ENCODE peak calls at places on chromosomes 11 and 22, in four cellular contexts. Y is neuronal stem cell, O is H9, B is IMR-90. R is an unnamed sample.

GRCh38 chr11:111829185-111829968 is 42.0 kb downstream of the ALG9 start:
- DNase-seq in Y (no peak), O (no peak), B (no peak), R (no peak)

GRCh38 chr11:95301497-95301896 is 70.5 kb upstream of the SESN3 start:
- DNase-seq in Y (no peak), O (no peak), B (no peak), R (no peak)

GRCh38 chr22:33600113-33600512 is 320.2 kb downstream of the LARGE1 start:
- DNase-seq in O (no peak), Y (no peak), B (no peak), R (no peak)

GRCh38 chr22:50326959-50327710 is at the start of gene DENND6B:
- DNase-seq in Y (peak; percentile 86), B (peak; percentile 69), O (peak; percentile 71), R (peak; percentile 69)

GRCh38 chr22:48145738-48146137 is 1383.3 kb downstream of the TBC1D22A start:
- DNase-seq in O (no peak), Y (no peak), B (no peak), R (no peak)

GRCh38 chr11:35011389-35011788 is 95.0 kb downstream of the PDHX start:
- DNase-seq in O (no peak), Y (no peak), B (peak; percentile 83), R (peak; percentile 39)

GRCh38 chr11:108278546-108278945 is 55.7 kb downstream of the ATM start:
- DNase-seq in O (peak; percentile 28), B (peak; percentile 2), Y (no peak), R (no peak)

GRCh38 chr22:45218974-45219373 is 21.7 kb downstream of the KIAA0930 start:
- DNase-seq in O (no peak), Y (no peak), B (peak; percentile 37), R (peak; percentile 62)

GRCh38 chr11:91664521-91664920 is 560.1 kb upstream of the FAT3 start:
- DNase-seq in Y (no peak), O (no peak), B (no peak), R (no peak)

GRCh38 chr11:67282876-67283371 is 6.2 kb upstream of the ANKRD13D start:
- DNase-seq in B (no peak), O (no peak), Y (no peak), R (no peak)

GRCh38 chr11:69320756-69321741 is 27.1 kb downstream of the MYEOV start:
- DNase-seq in B (peak; percentile 52), O (no peak), Y (no peak), R (peak; percentile 57)

GRCh38 chr11:76613901-76614300 is 56.6 kb downstream of the LRRC32 start:
- DNase-seq in Y (no peak), O (peak; percentile 18), B (no peak), R (no peak)

GRCh38 chr11:134063991-134064747 is 4.7 kb upstream of the JAM3 start:
- DNase-seq in O (no peak), B (no peak), Y (no peak), R (no peak)

GRCh38 chr22:22237521-22237920 is 7.1 kb upstream of the VPREB1 start:
- DNase-seq in O (no peak), B (no peak), Y (no peak), R (no peak)

GRCh38 chr22:19800761-19801244 is 40.2 kb downstream of the TBX1 start:
- DNase-seq in B (peak; percentile 25), Y (no peak), O (peak; percentile 69), R (peak; percentile 18)

GRCh38 chr11:44842219-44842618 is 108.5 kb downstream of the TP53I11 start:
- DNase-seq in O (no peak), B (peak; percentile 96), Y (no peak), R (peak; percentile 63)

GRCh38 chr11:61971177-61972111 is 4.0 kb upstream of the FTH1 start:
- DNase-seq in B (peak; percentile 99), O (peak; percentile 99), Y (peak; percentile 62), R (peak; percentile 99)

GRCh38 chr11:61972112-61972795 is 4.8 kb upstream of the FTH1 start:
- DNase-seq in O (no peak), B (no peak), Y (no peak), R (no peak)

GRCh38 chr11:61974766-61975631 is 7.6 kb upstream of the FTH1 start:
- DNase-seq in B (no peak), O (no peak), Y (no peak), R (no peak)

GRCh38 chr11:61973603-61974162 is 6.2 kb upstream of the FTH1 start:
- DNase-seq in B (no peak), Y (no peak), O (no peak), R (peak; percentile 33)

DNA sequence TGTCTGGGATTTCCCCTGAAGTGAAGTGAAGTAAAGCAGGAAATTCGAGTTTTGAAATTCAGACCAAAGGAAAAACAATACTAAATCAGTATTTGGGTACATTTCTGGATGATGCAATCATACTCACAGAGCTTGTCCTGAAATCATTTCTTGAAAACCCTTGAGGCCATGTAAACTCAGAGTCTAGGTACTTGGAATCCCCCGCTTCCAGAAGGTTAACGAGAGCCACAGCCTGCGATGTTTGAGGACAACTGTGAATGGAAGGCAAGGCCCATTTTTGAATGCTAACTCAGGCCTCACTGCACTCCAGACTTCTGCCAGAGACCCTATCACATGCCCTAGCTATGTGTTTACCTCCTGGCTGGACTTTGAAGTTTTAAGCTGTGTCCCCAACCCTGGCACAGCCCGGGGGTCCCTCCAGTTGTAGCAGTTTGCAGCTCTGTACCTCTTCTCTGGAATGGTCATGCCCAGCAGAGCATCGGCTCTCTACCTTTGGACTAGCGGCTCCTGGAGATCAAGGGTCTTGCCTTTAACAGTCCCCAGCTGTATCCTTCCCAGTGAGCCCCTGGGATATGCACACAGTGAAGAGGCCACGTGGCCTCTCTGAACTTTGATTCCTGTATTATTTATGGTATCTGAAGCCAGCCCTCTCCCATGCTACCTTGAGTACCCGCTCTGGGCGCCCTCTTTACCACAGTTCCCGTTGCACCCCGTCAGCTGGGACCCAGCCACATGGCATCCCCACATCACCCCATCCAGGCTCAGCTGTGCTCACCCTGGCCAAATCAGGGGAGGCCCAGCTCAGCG is 5.6 kb upstream of the FTH1 start:
- DNase-seq in Y (no peak), O (no peak), B (peak; percentile 91), R (peak; percentile 97)
- H2BK5ac ChIP-seq in Y (no peak overlapping the region), O (no peak overlapping the region), B (peak overlapping the region; percentile 98), R (peak overlapping the region; percentile 31)

GRCh38 chr11:65944191-65944590 is 1.1 kb upstream of the TSGA10IP start:
- DNase-seq in O (no peak), B (no peak), Y (no peak), R (no peak)

GRCh38 chr11:65946655-65947054 is 1.4 kb downstream of the TSGA10IP start:
- DNase-seq in Y (no peak), B (no peak), O (no peak), R (no peak)

GRCh38 chr11:65944767-65945166 is 513 bp upstream of the TSGA10IP start:
- DNase-seq in O (no peak), Y (no peak), B (no peak), R (no peak)

GRCh38 chr11:65945941-65946558 is 770 bp downstream of the TSGA10IP start:
- DNase-seq in Y (no peak), B (no peak), O (peak; percentile 75), R (no peak)

DNA sequence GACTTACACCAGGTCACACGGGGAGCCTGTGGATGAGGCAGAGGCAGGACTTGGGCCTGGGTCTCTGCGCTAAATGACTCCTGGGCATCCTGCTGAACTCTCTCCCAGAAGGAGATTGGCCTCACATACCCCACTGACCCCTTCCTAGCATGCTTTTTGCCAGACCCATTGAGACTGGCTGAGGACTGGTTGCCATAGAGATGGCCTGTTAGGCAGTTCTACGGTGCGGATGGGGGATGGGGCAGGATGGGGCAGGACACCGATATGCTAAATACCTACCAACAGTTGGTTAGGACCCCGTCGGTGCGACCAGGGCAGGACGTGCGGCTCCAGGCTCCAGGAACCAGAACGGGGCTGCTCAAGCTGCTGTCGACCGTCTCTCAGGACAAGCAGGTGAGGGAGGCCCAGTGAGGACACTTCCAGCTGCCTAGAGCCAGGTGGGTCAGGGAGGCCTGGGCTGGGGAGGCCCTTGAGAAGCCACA is at the start of gene TSGA10IP:
- DNase-seq in B (no peak), Y (peak; percentile 57), O (peak; percentile 89), R (no peak)
- H2BK5ac ChIP-seq in B (no peak within 1 kb of the TSS), Y (peak within 1 kb of the TSS; percentile 13), O (no peak within 1 kb of the TSS), R (no peak within 1 kb of the TSS)

GRCh38 chr11:126140106-126140931 is 71.1 kb downstream of the RPUSD4 start:
- DNase-seq in O (no peak), Y (no peak), B (no peak), R (peak; percentile 70)
- H2BK5ac ChIP-seq in O (no peak overlapping the region), Y (no peak overlapping the region), B (no peak overlapping the region), R (no peak overlapping the region)

DNA sequence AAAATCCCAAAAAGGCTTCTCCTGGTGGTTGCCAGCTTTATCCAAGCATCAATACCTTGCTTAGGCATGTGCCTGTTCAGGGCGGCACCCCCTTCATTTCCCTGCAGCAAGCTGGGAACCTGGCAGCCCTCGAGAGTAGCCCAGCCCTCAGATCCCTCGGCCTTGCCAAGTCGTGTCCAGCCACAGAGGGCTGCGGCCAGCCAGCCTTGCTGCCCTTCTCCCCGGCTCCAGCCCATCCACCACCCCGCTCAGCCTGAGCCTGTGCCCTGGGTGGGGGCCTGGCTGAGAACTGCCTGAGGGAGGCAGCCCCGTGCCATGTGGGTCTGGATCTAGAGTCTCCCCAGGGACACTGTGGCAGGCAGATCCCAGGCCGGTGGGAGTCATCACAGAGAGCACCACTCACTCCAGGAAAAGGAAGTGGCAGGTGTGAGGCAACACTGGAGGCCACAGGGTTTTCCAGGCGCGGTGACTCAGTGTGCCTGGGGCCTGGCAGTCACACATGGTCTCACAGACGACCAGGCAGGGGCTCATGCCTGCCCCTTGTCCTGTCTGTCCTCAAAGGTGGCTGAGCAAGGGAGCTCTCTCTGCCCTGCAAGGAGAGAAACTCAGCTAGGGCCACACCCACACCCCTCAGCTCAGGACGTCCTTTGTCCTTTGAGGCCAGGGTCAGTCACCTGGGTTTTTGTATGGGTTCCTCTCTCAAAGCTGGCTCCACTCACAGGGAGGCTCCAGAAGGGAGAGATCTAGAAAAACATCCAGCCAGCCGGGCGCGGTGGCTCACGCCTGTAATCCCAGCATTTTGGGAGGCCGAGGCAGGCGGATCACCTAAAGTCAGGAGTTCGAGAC is 12.2 kb upstream of the CDC42BPG start:
- DNase-seq in B (peak; percentile 85), O (no peak), Y (no peak), R (peak; percentile 98)
- H2BK5ac ChIP-seq in B (peak overlapping the region; percentile 85), O (no peak overlapping the region), Y (no peak overlapping the region), R (no peak overlapping the region)

R was measured in mesenchymal stem cell.